ENCODE peak calls at places on chromosomes 2 and 18, in nine cellular contexts. E is CD4-positive, CD25-positive, alpha-beta regulatory T cell; Y is CD4-positive, alpha-beta T cell; P is Peyer's patch; F is dorsolateral prefrontal cortex; R is GM23338; N is lower lobe of right lung; B is left ventricle myocardium inferior; L is AG04450. A is an unnamed sample. For H3K27me3, the result is how much of the 10 kb centered on the place peaks cover.

GRCh38 chr2:85678794-85679672 is 11.0 kb upstream of the SFTPB start:
- DNase-seq in P (peak), Y (peak), N (peak), E (peak), L (no peak), R (peak), B (peak), F (peak), A (peak)

GRCh38 chr2:192194866-192195547 is at the start of gene TMEFF2:
- DNase-seq in F (peak), P (peak), E (no peak), N (peak), L (peak), B (peak), R (peak), Y (peak), A (peak)

GRCh38 chr2:174683392-174683759 is 80.9 kb downstream of the CHRNA1 start:
- DNase-seq in F (no peak), N (no peak), E (no peak), B (no peak), P (no peak), Y (no peak), L (no peak), R (peak), A (no peak)

GRCh38 chr2:62787381-62787780 is 81.9 kb downstream of the EHBP1 start:
- DNase-seq in F (no peak), L (no peak), E (no peak), Y (no peak), R (peak), P (no peak), B (no peak), N (no peak), A (no peak)

GRCh38 chr2:236714061-236714460 is 144.4 kb downstream of the ACKR3 start:
- DNase-seq in N (no peak), B (no peak), R (no peak), Y (no peak), E (no peak), P (no peak), L (no peak), F (no peak), A (no peak)

GRCh38 chr2:236939271-236939670 is 146.4 kb upstream of the COPS8 start:
- DNase-seq in E (no peak), B (no peak), Y (no peak), R (no peak), F (no peak), L (no peak), N (no peak), P (no peak), A (no peak)

GRCh38 chr18:73791081-73791480 is 356.6 kb downstream of the FBXO15 start:
- DNase-seq in Y (no peak), B (no peak), E (no peak), P (no peak), F (no peak), L (peak), R (no peak), N (no peak), A (no peak)

GRCh38 chr2:54909006-54909405 is 141.2 kb downstream of the RTN4 start:
- DNase-seq in N (no peak), R (no peak), F (no peak), E (no peak), Y (no peak), B (no peak), P (no peak), L (no peak), A (no peak)

GRCh38 chr2:194002699-194003368 is 1654.2 kb upstream of the SLC39A10 start:
- DNase-seq in L (no peak), R (no peak), F (no peak), N (no peak), B (no peak), P (no peak), Y (no peak), E (no peak), A (no peak)

GRCh38 chr2:224843141-224843540 is 127.0 kb upstream of the CCDC195 start:
- DNase-seq in L (no peak), B (no peak), N (no peak), E (no peak), Y (no peak), R (no peak), F (no peak), P (no peak), A (no peak)

GRCh38 chr2:131054488-131054887 is 38.8 kb downstream of the FAM168B start:
- DNase-seq in Y (no peak), P (no peak), B (no peak), F (no peak), E (no peak), R (no peak), L (no peak), N (no peak), A (no peak)

GRCh38 chr2:99101697-99102096 is 39.8 kb upstream of the C2orf15 start:
- DNase-seq in P (no peak), B (no peak), Y (no peak), E (no peak), F (no peak), R (peak), N (no peak), L (peak), A (no peak)

GRCh38 chr2:217552081-217552480 is 450.7 kb downstream of the TNS1 start:
- DNase-seq in Y (no peak), F (no peak), P (no peak), E (no peak), R (peak), B (no peak), L (no peak), N (no peak), A (no peak)

GRCh38 chr2:74510272-74510671 is 2.8 kb upstream of the PCGF1 start:
- DNase-seq in P (no peak), Y (no peak), B (no peak), R (no peak), E (no peak), N (no peak), L (no peak), F (no peak), A (no peak)

GRCh38 chr2:180644709-180645108 is 335.7 kb upstream of the UBE2E3 start:
- DNase-seq in L (peak), E (no peak), R (no peak), P (no peak), N (no peak), B (no peak), Y (no peak), F (no peak), A (no peak)

GRCh38 chr18:12076424-12077140 is 17.1 kb upstream of the ANKRD62 start:
- DNase-seq in Y (no peak), N (no peak), L (no peak), R (peak), P (no peak), B (no peak), F (no peak), E (no peak), A (peak)

GRCh38 chr2:235162544-235163197 is 210.9 kb downstream of the SH3BP4 start:
- DNase-seq in B (no peak), L (no peak), F (no peak), R (no peak), Y (no peak), E (no peak), N (no peak), P (no peak), A (no peak)

GRCh38 chr2:18790465-18791171 is 201.2 kb upstream of the NT5C1B start:
- DNase-seq in B (no peak), R (no peak), P (no peak), F (no peak), L (no peak), Y (no peak), N (no peak), E (no peak), A (no peak)

GRCh38 chr18:49052891-49053644 is 102.3 kb upstream of the SMAD7 start:
- DNase-seq in B (no peak), P (peak), E (no peak), R (no peak), Y (no peak), N (no peak), F (no peak), L (peak), A (no peak)

GRCh38 chr2:39370101-39370500 is 67.0 kb downstream of the MAP4K3 start:
- DNase-seq in L (no peak), B (no peak), P (no peak), R (no peak), Y (no peak), E (no peak), N (no peak), F (no peak), A (no peak)

GRCh38 chr2:236157366-236157765 is 10.8 kb downstream of the GBX2 start:
- DNase-seq in B (no peak), L (no peak), Y (no peak), N (no peak), E (no peak), P (no peak), F (no peak), R (no peak), A (no peak)

GRCh38 chr18:48750485-48751175 is 200.1 kb downstream of the SMAD7 start:
- DNase-seq in R (no peak), N (no peak), F (no peak), P (no peak), B (no peak), Y (no peak), E (no peak), L (no peak), A (no peak)

GRCh38 chr18:5197032-5197434 is at the start of gene AKAIN1:
- DNase-seq in P (no peak), Y (peak), N (no peak), R (peak), L (no peak), F (peak), B (peak), E (no peak), A (no peak)

GRCh38 chr2:191264647-191265079 is 19.5 kb downstream of the MYO1B start:
- DNase-seq in E (no peak), Y (no peak), R (no peak), B (no peak), L (peak), P (no peak), F (no peak), N (no peak), A (no peak)

GRCh38 chr2:118838741-118839455 is 8.6 kb downstream of the EN1 start:
- DNase-seq in B (no peak), Y (no peak), F (no peak), N (no peak), E (no peak), P (no peak), R (no peak), L (no peak), A (no peak)

GRCh38 chr2:108215794-108216211 is 24.0 kb upstream of the SULT1C3 start:
- DNase-seq in B (no peak), E (no peak), N (no peak), L (no peak), P (no peak), R (peak), F (no peak), Y (no peak), A (peak)

GRCh38 chr2:1371066-1371465 is 42.2 kb upstream of the TPO start:
- DNase-seq in R (no peak), Y (no peak), P (no peak), L (no peak), B (no peak), N (no peak), E (no peak), F (no peak), A (no peak)

GRCh38 chr2:144701259-144701658 is 181.3 kb upstream of the ZEB2 start:
- DNase-seq in P (no peak), B (no peak), E (no peak), R (no peak), F (no peak), Y (no peak), L (no peak), N (no peak), A (no peak)

GRCh38 chr18:7000484-7001096 is 117.0 kb downstream of the LAMA1 start:
- DNase-seq in N (no peak), Y (no peak), R (peak), P (no peak), L (no peak), B (no peak), F (no peak), E (no peak), A (no peak)

GRCh38 chr2:240874715-240875227 is 6.1 kb downstream of the AGXT start:
- DNase-seq in N (peak), F (no peak), R (no peak), L (no peak), P (no peak), B (no peak), E (no peak), Y (no peak), A (no peak)

GRCh38 chr2:183248866-183249567 is 124.8 kb downstream of the NUP35 start:
- DNase-seq in R (peak), L (no peak), B (no peak), F (no peak), N (no peak), E (no peak), P (no peak), Y (no peak), A (no peak)

GRCh38 chr2:129329574-129329973 is 649.9 kb upstream of the RAB6C start:
- DNase-seq in B (no peak), P (no peak), N (no peak), L (no peak), Y (no peak), R (no peak), F (no peak), E (no peak), A (no peak)

GRCh38 chr2:27085670-27086089 is 892 bp upstream of the KHK start:
- DNase-seq in B (peak), P (peak), R (peak), L (no peak), Y (no peak), E (no peak), N (peak), F (peak), A (peak)

GRCh38 chr2:196594158-196594557 is 45.4 kb upstream of the CCDC150 start:
- DNase-seq in F (peak), B (no peak), L (no peak), N (no peak), Y (no peak), P (no peak), R (no peak), E (no peak), A (no peak)

GRCh38 chr18:21706386-21706865 is 1.9 kb upstream of the ABHD3 start:
- DNase-seq in L (no peak), R (no peak), E (no peak), F (no peak), B (no peak), N (no peak), Y (no peak), P (no peak), A (no peak)

GRCh38 chr2:136844546-136844945 is 79.2 kb downstream of the THSD7B start:
- DNase-seq in E (no peak), Y (no peak), B (no peak), L (no peak), R (no peak), N (no peak), P (no peak), F (no peak), A (no peak)

DNA sequence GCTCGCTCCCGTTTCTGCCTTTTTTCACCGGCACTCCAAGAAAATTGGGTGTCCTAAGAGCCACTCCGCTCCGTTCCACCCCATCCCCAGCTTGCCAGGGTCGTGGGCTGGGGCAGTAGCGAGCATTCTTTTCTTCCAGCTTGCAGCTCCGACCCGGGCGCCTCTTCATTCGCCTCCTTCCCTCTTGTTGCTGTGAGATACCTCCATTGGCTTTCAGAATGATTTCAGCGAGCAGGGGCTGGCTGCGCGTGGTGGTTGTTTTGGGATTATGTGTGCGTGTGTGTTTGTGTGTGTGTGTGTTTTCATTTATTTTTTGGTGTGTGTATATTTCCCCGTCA is 1.2 kb downstream of the HOXD3 start:
- DNase-seq in B (no peak), L (no peak), P (no peak), E (no peak), F (no peak), R (peak), Y (no peak), N (no peak), A (no peak)
- H3K27me3 ChIP-seq in B (half or more), L (half or more), P (under half), E (under half), F (half or more), R (half or more), Y (half or more), N (half or more), A (half or more)

DNA sequence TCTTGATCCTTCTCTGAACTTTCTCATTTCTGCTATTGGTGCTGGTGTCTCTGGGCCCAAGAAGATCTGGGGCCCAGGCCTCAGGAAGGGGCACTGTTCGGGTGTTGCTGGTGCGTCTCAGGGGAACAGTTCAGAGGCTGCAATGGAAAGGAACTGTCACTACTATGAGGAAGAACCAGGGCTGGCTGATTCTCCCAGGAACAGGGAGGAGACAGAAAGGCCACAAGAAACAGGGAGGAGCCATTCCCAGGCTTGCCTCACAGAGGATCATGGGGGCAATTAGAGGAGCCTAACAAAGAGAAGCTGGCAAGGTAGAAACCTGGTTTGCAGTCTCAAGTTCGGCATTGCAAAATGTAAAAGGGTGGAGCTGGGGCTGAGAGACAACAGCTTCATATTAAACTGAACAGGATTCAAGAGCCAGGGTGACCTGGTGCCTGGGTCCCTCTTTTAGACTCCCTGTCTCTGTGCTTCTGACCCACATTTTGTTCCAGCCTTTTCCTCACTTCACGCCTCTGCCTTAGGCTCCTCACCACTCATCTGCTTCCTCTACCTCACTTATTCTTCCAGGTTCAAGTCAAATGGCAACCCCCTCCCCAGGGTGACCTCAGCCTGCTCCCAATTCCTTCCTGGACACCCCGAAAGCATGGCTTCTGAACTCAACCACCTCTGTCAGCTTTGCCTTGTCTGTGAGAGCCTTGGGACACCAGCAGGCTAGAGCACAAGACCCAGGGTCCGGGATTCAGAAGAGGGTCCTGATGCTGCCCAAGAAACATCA is 58.4 kb downstream of the GYPC start:
- DNase-seq in R (no peak), B (no peak), P (no peak), F (no peak), N (no peak), E (no peak), L (no peak), Y (no peak), A (no peak)
- H3K27me3 ChIP-seq in R (under half), B (under half), P (under half), F (under half), N (under half), E (under half), L (under half), Y (under half), A (under half)

DNA sequence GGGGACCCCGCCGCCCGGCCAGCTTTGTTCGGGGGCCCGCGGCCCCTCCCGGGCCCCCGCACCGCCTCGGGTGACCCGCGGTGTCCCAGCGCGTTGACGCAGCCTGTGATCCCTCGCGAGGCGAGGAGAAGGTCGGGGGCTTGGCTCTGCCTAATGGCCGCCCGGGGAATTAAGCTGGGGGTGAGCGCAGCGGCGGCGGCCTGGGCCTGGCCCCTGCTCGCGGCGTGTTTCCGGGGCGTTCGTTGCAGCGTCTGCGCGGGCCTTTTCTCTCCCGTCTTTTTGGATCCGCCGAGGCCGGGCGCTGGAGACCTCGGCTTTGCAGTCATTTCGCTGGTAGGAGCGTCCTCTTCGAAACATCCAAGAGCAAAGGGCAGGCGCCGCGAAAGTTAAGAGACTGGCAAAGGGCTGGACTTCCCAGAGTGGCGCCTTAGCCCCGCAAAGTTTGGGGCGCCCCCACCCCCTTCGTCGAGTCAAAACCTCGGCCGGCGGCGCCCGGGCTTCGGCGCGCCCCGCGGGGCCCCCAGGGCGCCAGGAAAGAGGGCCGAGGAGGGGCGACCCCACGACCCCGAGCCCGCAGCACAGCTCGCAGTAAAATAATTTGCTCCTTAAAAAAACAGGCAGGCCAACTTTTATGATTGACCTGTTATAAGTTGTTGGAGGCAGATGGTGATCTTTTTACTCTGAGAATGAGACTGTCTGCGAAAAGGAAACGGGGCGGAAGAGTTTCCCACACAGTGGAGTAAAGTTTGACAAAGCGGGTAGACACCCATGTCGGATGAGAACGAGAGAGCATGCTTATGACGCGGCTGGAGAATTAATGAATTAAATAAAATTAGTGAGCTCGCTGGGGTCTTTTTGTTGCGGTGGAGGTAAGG is 1.4 kb downstream of the SALL3 start:
- DNase-seq in N (no peak), Y (no peak), P (no peak), L (no peak), E (no peak), R (peak), F (no peak), B (no peak), A (no peak)
- H3K27me3 ChIP-seq in N (half or more), Y (half or more), P (under half), L (half or more), E (half or more), R (under half), F (under half), B (half or more), A (under half)

DNA sequence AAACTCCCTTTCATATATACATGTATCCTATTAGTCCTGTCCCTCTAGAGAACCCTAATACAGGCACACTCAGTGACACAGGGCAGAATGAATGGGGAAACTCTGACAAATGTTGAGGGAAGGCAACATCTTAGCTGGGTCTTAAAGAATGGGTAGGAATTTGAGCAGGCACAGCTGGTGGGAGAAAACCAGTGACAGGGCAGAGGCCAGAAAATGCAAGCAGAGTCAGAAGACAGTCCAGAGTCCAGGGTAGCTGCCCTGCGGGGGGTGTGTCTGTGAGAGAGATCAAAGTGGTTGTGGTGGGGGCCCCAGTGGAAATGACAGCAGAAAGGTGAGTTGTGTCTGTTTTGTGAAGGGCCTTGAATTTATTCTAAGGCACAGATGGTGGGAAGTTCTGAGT is 108.3 kb upstream of the CD302 start:
- DNase-seq in F (no peak), N (no peak), Y (no peak), B (no peak), R (no peak), P (no peak), L (no peak), E (no peak), A (no peak)
- H3K27me3 ChIP-seq in F (under half), N (under half), Y (under half), B (under half), R (under half), P (under half), L (under half), E (under half), A (under half)

A was measured in stomach.